ENCODE peak calls at places on chromosomes 12 and 14, in nine cellular contexts. I is A549, X is right lobe of liver, K is HCT116, V is K562, E is esophagus squamous epithelium, M is sigmoid colon, T is neural progenitor cell, Y is adrenal gland. L is an unnamed sample.
A peak's percentile ranks its signal among the peaks of the same experiment; 100 is the strongest.

GRCh38 chr12:91574391-91574790 is 391.8 kb upstream of the DCN start:
- DNase-seq in I (no peak), X (no peak), K (no peak), V (no peak), E (no peak), M (no peak), T (peak; percentile 16), Y (no peak), L (no peak)

GRCh38 chr14:69115407-69116185 is 37.3 kb downstream of the DCAF5 start:
- DNase-seq in I (no peak), X (no peak), K (no peak), V (no peak), E (no peak), M (no peak), T (no peak), Y (no peak), L (no peak)

GRCh38 chr12:118682656-118683055 is 298.7 kb upstream of the SRRM4 start:
- DNase-seq in I (no peak), X (no peak), K (no peak), V (no peak), E (no peak), M (no peak), T (no peak), Y (no peak), L (no peak)

GRCh38 chr12:62732861-62733427 is 202.0 kb downstream of the PPM1H start:
- DNase-seq in I (peak; percentile 83), X (no peak), K (peak; percentile 65), V (no peak), E (no peak), M (no peak), T (no peak), Y (no peak), L (no peak)

GRCh38 chr14:52998376-52999010 is 47.6 kb upstream of the FERMT2 start:
- DNase-seq in I (no peak), X (no peak), K (no peak), V (no peak), E (no peak), M (no peak), T (no peak), Y (no peak), L (no peak)

GRCh38 chr12:124692443-124692842 is 125.0 kb upstream of the NCOR2 start:
- DNase-seq in I (no peak), X (no peak), K (no peak), V (no peak), E (no peak), M (no peak), T (no peak), Y (no peak), L (no peak)

GRCh38 chr14:55713496-55713895 is 133.5 kb downstream of the KTN1 start:
- DNase-seq in I (no peak), X (no peak), K (no peak), V (no peak), E (no peak), M (no peak), T (no peak), Y (no peak), L (no peak)

GRCh38 chr12:19850341-19851065 is 411.2 kb downstream of the AEBP2 start:
- DNase-seq in I (no peak), X (no peak), K (no peak), V (no peak), E (no peak), M (no peak), T (no peak), Y (no peak), L (no peak)

GRCh38 chr12:92995258-92995905 is 66.3 kb upstream of the EEA1 start:
- DNase-seq in I (no peak), X (no peak), K (no peak), V (no peak), E (no peak), M (no peak), T (no peak), Y (no peak), L (no peak)

GRCh38 chr12:31370645-31371620 is 45.0 kb upstream of the SINHCAF start:
- DNase-seq in I (no peak), X (no peak), K (no peak), V (no peak), E (no peak), M (no peak), T (peak; percentile 92), Y (no peak), L (no peak)

GRCh38 chr14:91228112-91229004 is 16.1 kb downstream of the GPR68 start:
- DNase-seq in I (no peak), X (no peak), K (no peak), V (peak; percentile 42), E (no peak), M (no peak), T (no peak), Y (no peak), L (no peak)

GRCh38 chr12:33514893-33515292 is 75.3 kb upstream of the SYT10 start:
- DNase-seq in I (no peak), X (no peak), K (no peak), V (no peak), E (no peak), M (no peak), T (peak; percentile 15), Y (no peak), L (no peak)

GRCh38 chr12:84825149-84825548 is 87.5 kb downstream of the SLC6A15 start:
- DNase-seq in I (no peak), X (no peak), K (no peak), V (no peak), E (no peak), M (no peak), T (no peak), Y (no peak), L (no peak)

GRCh38 chr12:79674629-79675028 is 16.1 kb downstream of the PAWR start:
- DNase-seq in I (no peak), X (no peak), K (no peak), V (no peak), E (no peak), M (no peak), T (no peak), Y (no peak), L (no peak)

GRCh38 chr12:117098361-117099217 is 627 bp downstream of the TESC start:
- DNase-seq in I (peak; percentile 49), X (peak; percentile 31), K (no peak), V (peak; percentile 64), E (no peak), M (peak; percentile 54), T (peak; percentile 38), Y (no peak), L (peak; percentile 75)

GRCh38 chr12:117100851-117101673 is 1.8 kb upstream of the TESC start:
- DNase-seq in I (no peak), X (no peak), K (no peak), V (no peak), E (no peak), M (peak; percentile 27), T (peak; percentile 23), Y (no peak), L (no peak)

GRCh38 chr12:117098071-117098360 is 1.2 kb downstream of the TESC start:
- DNase-seq in I (no peak), X (no peak), K (no peak), V (no peak), E (no peak), M (no peak), T (no peak), Y (no peak), L (no peak)

GRCh38 chr12:117101953-117102833 is 3.0 kb upstream of the TESC start:
- DNase-seq in I (no peak), X (no peak), K (no peak), V (no peak), E (no peak), M (no peak), T (peak; percentile 73), Y (no peak), L (no peak)

GRCh38 chr12:117100251-117100650 is 1.0 kb upstream of the TESC start:
- DNase-seq in I (peak; percentile 73), X (no peak), K (peak; percentile 15), V (peak; percentile 54), E (no peak), M (peak; percentile 35), T (peak; percentile 52), Y (no peak), L (no peak)
- TF ChIP-seq CTCF in I (peak; percentile 41), X (peak; percentile 28), K (peak; percentile 40), V (peak; percentile 65), E (peak; percentile 11), M (no peak), T (peak; percentile 49), Y (peak; percentile 46), L (no peak)

DNA sequence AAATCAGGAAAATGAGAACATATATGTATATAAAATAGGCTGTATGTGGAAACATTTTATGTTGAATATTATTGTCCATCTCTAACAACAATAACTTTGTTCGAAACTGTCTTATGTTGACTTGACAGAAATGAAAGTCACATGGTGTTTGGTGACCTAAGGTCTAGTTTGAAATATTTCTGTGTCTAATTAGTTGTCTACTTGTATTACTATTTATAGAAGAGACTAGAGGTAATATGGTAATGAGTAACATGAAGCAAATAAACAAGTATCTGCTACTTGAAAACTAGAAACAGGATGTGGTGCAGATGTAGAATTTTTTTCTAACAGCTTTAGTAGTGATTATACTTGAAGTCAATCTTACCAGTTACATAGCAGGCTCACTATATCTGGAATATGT is 3.9 kb downstream of the GPHN start:
- DNase-seq in I (no peak), X (no peak), K (no peak), V (no peak), E (no peak), M (no peak), T (no peak), Y (no peak), L (no peak)
- H3K4me1 ChIP-seq in I (peaks cover 7% of the 10 kb centered on the region), X (peaks cover 46% of the 10 kb centered on the region), K (peaks cover 17% of the 10 kb centered on the region), V (no peaks in the 10 kb centered on the region), E (no peaks in the 10 kb centered on the region), M (no peaks in the 10 kb centered on the region), T (peaks cover 11% of the 10 kb centered on the region), Y (peaks cover 5% of the 10 kb centered on the region), L (peaks cover 8% of the 10 kb centered on the region)

DNA sequence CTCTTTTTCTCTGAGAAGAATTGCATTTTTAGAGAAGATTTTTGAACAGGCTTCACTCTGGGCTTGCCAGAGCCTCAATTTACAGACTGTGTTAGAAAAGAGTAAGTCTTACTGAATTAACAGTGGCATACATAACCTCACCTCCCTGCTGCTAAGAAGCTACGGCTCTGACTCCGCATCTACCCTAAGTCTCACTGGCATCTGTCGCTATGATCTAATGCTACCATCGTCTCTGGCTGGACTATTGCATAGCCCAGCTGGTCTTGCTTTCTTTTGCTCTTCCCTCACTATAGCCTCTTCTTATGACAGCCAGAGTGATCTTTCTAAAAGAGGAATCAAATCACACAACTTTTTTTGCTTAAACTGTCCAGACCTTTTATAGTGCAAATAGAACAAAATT is 81.0 kb downstream of the SLC24A4 start:
- DNase-seq in I (no peak), X (no peak), K (no peak), V (no peak), E (no peak), M (no peak), T (no peak), Y (no peak), L (no peak)
- TF ChIP-seq CTCF in I (no peak), X (no peak), K (no peak), V (no peak), E (no peak), M (no peak), T (no peak), Y (no peak), L (no peak)

GRCh38 chr14:62081012-62081612 is 318.9 kb downstream of the SNAPC1 start:
- DNase-seq in I (no peak), X (no peak), K (no peak), V (no peak), E (no peak), M (no peak), T (no peak), Y (no peak), L (no peak)
- H3K4me1 ChIP-seq in I (no peaks in the 10 kb centered on the region), X (no peaks in the 10 kb centered on the region), K (no peaks in the 10 kb centered on the region), V (no peaks in the 10 kb centered on the region), E (no peaks in the 10 kb centered on the region), M (no peaks in the 10 kb centered on the region), T (peaks cover 26% of the 10 kb centered on the region), Y (no peaks in the 10 kb centered on the region), L (no peaks in the 10 kb centered on the region)